ENCODE peak calls at places on chromosomes 16 and 17, in seven cellular contexts. J, G, K, R, V, H and L are unnamed samples.

GRCh38 chr17:50832267-50833227 is 2.8 kb upstream of the WFIKKN2 start:
- DNase-seq in K (no peak), V (no peak), G (no peak), J (no peak), H (no peak), R (no peak), L (peak; percentile 43)

GRCh38 chr17:57407287-57408063 is 151.2 kb downstream of the MSI2 start:
- DNase-seq in V (no peak), J (no peak), R (no peak), G (no peak), K (peak; percentile 8), H (no peak), L (no peak)

GRCh38 chr16:1497014-1497598 is 3.9 kb downstream of the TELO2 start:
- DNase-seq in H (no peak), G (no peak), J (no peak), V (no peak), R (no peak), K (no peak), L (peak; percentile 17)

GRCh38 chr17:80829166-80829813 is 162.4 kb upstream of the CHMP6 start:
- DNase-seq in G (no peak), J (no peak), R (no peak), V (no peak), H (no peak), K (no peak), L (no peak)

GRCh38 chr17:80981062-80981902 is 10.4 kb upstream of the CHMP6 start:
- DNase-seq in V (no peak), K (no peak), G (no peak), R (no peak), H (no peak), J (no peak), L (peak; percentile 63)

GRCh38 chr17:42438600-42439567 is 15.8 kb upstream of the CAVIN1 start:
- DNase-seq in J (peak; percentile 43), V (no peak), K (peak; percentile 48), R (no peak), G (no peak), H (peak; percentile 46), L (no peak)

GRCh38 chr17:22694362-22695227 is 1002.3 kb downstream of the KCNJ18 start:
- DNase-seq in R (no peak), H (no peak), G (no peak), J (peak; percentile 38), K (no peak), V (no peak), L (no peak)

GRCh38 chr17:44438634-44439033 is 49.2 kb upstream of the ITGA2B start:
- DNase-seq in R (peak; percentile 77), H (no peak), V (no peak), G (no peak), J (no peak), K (peak; percentile 26), L (no peak)

GRCh38 chr17:30600830-30601494 is 123.8 kb downstream of the GOSR1 start:
- DNase-seq in G (peak; percentile 11), K (peak; percentile 11), H (no peak), V (peak; percentile 48), R (no peak), J (peak; percentile 21), L (peak; percentile 46)

GRCh38 chr16:4947722-4948503 is 10.2 kb upstream of the SEC14L5 start:
- DNase-seq in V (no peak), R (no peak), G (no peak), H (no peak), K (no peak), J (no peak), L (no peak)

GRCh38 chr16:51034481-51035109 is 116.5 kb downstream of the SALL1 start:
- DNase-seq in H (no peak), V (no peak), R (no peak), G (no peak), K (no peak), J (no peak), L (no peak)

GRCh38 chr17:69607162-69607834 is 192.8 kb downstream of the MAP2K6 start:
- DNase-seq in H (peak; percentile 82), K (peak; percentile 80), V (peak; percentile 54), J (peak; percentile 86), R (peak; percentile 55), G (peak; percentile 85), L (peak; percentile 81)

GRCh38 chr17:19238167-19238505 is 970 bp downstream of the EPN2 start:
- DNase-seq in J (peak; percentile 32), R (no peak), H (no peak), V (peak; percentile 58), K (peak; percentile 44), G (no peak), L (peak; percentile 65)

GRCh38 chr17:49904904-49905303 is 57.0 kb upstream of the TAC4 start:
- DNase-seq in R (no peak), J (no peak), V (no peak), H (no peak), G (no peak), K (no peak), L (no peak)

GRCh38 chr16:50684823-50685455 is 3.8 kb upstream of the SNX20 start:
- DNase-seq in J (no peak), G (no peak), H (no peak), K (peak; percentile 34), R (no peak), V (no peak), L (no peak)

GRCh38 chr17:72560303-72561247 is 439.8 kb downstream of the SOX9 start:
- DNase-seq in G (peak; percentile 56), V (peak; percentile 95), J (peak; percentile 53), H (no peak), K (peak; percentile 71), R (no peak), L (no peak)

GRCh38 chr17:21288581-21289017 is 4.1 kb downstream of the MAP2K3 start:
- DNase-seq in R (no peak), H (no peak), J (no peak), K (peak; percentile 44), V (no peak), G (no peak), L (peak; percentile 20)

GRCh38 chr16:73047536-73048291 is at the start of gene ZFHX3:
- DNase-seq in R (peak; percentile 81), K (peak; percentile 86), V (no peak), G (peak; percentile 49), H (peak; percentile 65), J (peak; percentile 59), L (peak; percentile 66)

GRCh38 chr17:1580979-1581676 is 18.5 kb upstream of the PITPNA start:
- DNase-seq in R (no peak), G (no peak), H (no peak), V (no peak), J (no peak), K (peak; percentile 90), L (no peak)

GRCh38 chr17:81173761-81174160 is 7.7 kb upstream of the AATK start:
- DNase-seq in G (no peak), J (no peak), R (no peak), V (no peak), H (no peak), K (no peak), L (no peak)

GRCh38 chr17:45051060-45051719 is at the start of gene DCAKD:
- DNase-seq in K (peak; percentile 96), J (peak; percentile 95), R (peak; percentile 91), V (peak; percentile 93), H (peak; percentile 82), G (peak; percentile 95), L (peak; percentile 89)

GRCh38 chr16:35523991-35524390 is 2064.6 kb downstream of the TP53TG3F start:
- DNase-seq in H (no peak), R (no peak), G (no peak), K (no peak), J (no peak), V (no peak), L (no peak)

DNA sequence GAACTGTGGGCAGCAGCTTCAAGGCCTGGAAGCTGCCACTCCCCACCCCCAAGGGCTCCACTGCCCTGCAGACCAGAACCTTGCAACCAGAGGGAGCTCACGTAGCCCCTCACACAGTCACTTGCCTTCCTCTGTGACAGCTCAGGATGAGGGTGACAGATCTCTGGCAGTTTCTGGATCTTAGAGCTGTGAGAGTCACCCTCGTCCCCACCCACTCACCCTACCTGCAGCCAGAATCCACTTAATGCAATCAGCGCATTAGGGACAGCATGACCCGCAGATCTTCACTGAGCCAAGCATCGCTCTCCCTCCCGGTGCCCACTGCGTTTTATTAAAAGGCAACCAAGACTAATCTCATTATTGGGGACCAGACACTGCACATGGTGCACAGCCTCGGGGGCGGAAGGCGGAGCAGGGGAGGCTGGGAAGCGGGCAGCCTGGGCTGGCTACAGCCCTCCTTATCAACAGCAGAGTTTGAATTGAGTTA is 3.5 kb downstream of the CYB561 start:
- DNase-seq in V (no peak), J (peak; percentile 57), K (no peak), R (no peak), H (no peak), G (no peak), L (no peak)
- TF ChIP-seq POLR2A in V (no peak), J (no peak), K (no peak), R (no peak), H (no peak), G (no peak), L (no peak)

GRCh38 chr16:81445143-81445922 is 725 bp downstream of the CMIP start:
- DNase-seq in V (peak; percentile 61), K (peak; percentile 61), J (peak; percentile 36), H (no peak), R (no peak), G (peak; percentile 19), L (peak; percentile 68)
- TF ChIP-seq CTCF in V (peak; percentile 12), K (no peak), J (no peak), H (no peak), R (no peak), G (peak; percentile 29), L (no peak)

GRCh38 chr16:87822571-87822970 is 46.7 kb downstream of the SLC7A5 start:
- DNase-seq in G (no peak), R (no peak), K (no peak), J (no peak), H (no peak), V (no peak), L (no peak)
- H3K27ac ChIP-seq in G (no peak overlapping the region), R (no peak overlapping the region), K (no peak overlapping the region), J (no peak overlapping the region), H (peak overlapping the region; percentile 21), V (peak overlapping the region; percentile 99), L (no peak overlapping the region)

DNA sequence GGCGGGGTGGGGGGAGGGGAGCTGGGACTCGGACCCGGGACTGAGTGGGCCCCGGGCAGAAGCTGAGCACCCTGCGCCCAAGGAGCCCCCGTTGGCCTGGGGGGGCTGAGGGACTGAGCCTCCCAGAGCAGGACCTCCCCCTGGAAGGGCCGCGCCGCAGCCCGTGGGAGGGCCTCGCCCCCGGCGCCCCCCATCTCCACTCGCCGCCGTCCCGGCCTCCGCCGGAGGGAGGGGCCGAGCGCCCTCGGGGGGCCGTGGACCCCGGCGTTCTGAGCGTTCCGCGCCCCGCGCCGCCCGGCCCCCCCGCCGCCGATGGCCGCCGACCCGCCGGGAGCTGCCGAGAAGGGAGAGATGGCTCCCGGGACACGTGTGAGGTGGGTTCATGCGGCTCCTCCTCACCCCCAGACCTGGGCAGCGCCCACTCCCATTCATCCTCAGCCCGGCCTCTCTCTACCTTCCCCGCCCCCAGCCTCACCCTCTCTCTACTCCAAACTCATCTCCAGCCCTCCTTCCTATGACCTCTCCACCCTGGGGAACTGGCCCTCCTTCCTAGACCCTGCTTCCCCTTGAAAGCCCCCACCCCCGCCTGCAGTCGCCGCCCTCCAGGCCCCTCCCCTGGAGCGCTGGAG is 828 bp downstream of the FBXL19 start:
- DNase-seq in J (no peak), V (no peak), G (no peak), R (no peak), K (no peak), H (no peak), L (peak; percentile 62)
- TF ChIP-seq POLR2A in J (no peak), V (no peak), G (no peak), R (no peak), K (no peak), H (no peak), L (no peak)